ENCODE peak calls at places on chromosomes 5 and 9, in six cellular contexts. Z is IMR-90, J is H1, P is mesendoderm, M is neuronal stem cell, L is mesenchymal stem cell. F is an unnamed sample.

GRCh38 chr9:4011062-4011461 is 288.8 kb downstream of the GLIS3 start:
- DNase-seq in Z (no peak), J (no peak), P (no peak), M (no peak), L (no peak), F (no peak)

GRCh38 chr9:96187108-96187695 is 114.8 kb downstream of the HSD17B3 start:
- DNase-seq in Z (no peak), J (no peak), P (no peak), M (no peak), L (no peak), F (no peak)

GRCh38 chr5:126482591-126482990 is 59.4 kb downstream of the GRAMD2B start:
- DNase-seq in Z (no peak), J (no peak), P (no peak), M (no peak), L (no peak), F (no peak)

GRCh38 chr9:14315754-14316573 is 2.0 kb upstream of the NFIB start:
- DNase-seq in Z (no peak), J (no peak), P (peak; percentile 88), M (peak; percentile 48), L (peak; percentile 32), F (no peak)

GRCh38 chr5:123814796-123815479 is 303.0 kb downstream of the CSNK1G3 start:
- DNase-seq in Z (peak; percentile 18), J (no peak), P (no peak), M (no peak), L (peak; percentile 29), F (no peak)

GRCh38 chr5:115402822-115403577 is 106.5 kb upstream of the CCDC112 start:
- DNase-seq in Z (peak; percentile 78), J (no peak), P (no peak), M (no peak), L (no peak), F (no peak)

GRCh38 chr5:167642779-167643517 is 648.5 kb upstream of the WWC1 start:
- DNase-seq in Z (peak; percentile 92), J (no peak), P (no peak), M (no peak), L (peak; percentile 94), F (peak; percentile 19)

GRCh38 chr5:111447099-111447498 is 65.2 kb downstream of the STARD4 start:
- DNase-seq in Z (peak; percentile 51), J (no peak), P (no peak), M (no peak), L (peak; percentile 17), F (no peak)

GRCh38 chr9:20095430-20096092 is 306.7 kb upstream of the SLC24A2 start:
- DNase-seq in Z (no peak), J (no peak), P (no peak), M (no peak), L (no peak), F (no peak)

GRCh38 chr5:146378981-146379380 is 40.3 kb downstream of the POU4F3 start:
- DNase-seq in Z (no peak), J (no peak), P (no peak), M (no peak), L (no peak), F (no peak)

GRCh38 chr5:145829708-145830361 is 5.3 kb downstream of the PRELID2 start:
- DNase-seq in Z (no peak), J (no peak), P (no peak), M (no peak), L (no peak), F (no peak)

GRCh38 chr5:37722236-37723146 is 117.3 kb downstream of the GDNF start:
- DNase-seq in Z (peak; percentile 96), J (no peak), P (peak; percentile 17), M (peak; percentile 20), L (peak; percentile 95), F (peak; percentile 60)

GRCh38 chr9:115121140-115121710 is 3.3 kb upstream of the TNC start:
- DNase-seq in Z (no peak), J (no peak), P (no peak), M (no peak), L (peak; percentile 46), F (no peak)

GRCh38 chr9:20117482-20117881 is 328.6 kb upstream of the SLC24A2 start:
- DNase-seq in Z (no peak), J (no peak), P (no peak), M (no peak), L (no peak), F (no peak)

GRCh38 chr5:92927291-92927778 is 653.7 kb downstream of the NR2F1-AS1 start:
- DNase-seq in Z (no peak), J (no peak), P (no peak), M (no peak), L (no peak), F (peak; percentile 57)

DNA sequence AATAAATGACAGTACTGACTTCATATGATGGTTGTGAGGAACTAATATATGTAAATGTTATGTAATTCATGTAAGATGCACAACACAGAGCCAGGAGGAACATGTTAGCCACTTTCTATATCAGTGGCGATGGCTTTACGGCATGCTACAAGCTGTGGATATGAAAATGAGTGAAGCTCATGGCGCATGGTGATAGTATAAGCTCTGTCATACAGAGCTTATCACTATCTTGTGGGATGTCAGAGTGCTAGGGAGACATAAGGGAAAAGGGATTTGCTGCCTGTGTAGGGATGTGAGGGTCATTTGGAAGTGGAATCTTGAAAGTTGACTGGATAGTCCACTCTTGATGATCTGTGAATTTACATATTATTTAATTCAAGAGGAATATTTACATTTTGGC is 13.6 kb downstream of the CPEB4 start:
- DNase-seq in Z (no peak), J (no peak), P (no peak), M (no peak), L (no peak), F (no peak)
- H3K4me3 ChIP-seq in Z (no peak overlapping the region), J (no peak overlapping the region), P (no peak overlapping the region), M (no peak overlapping the region), L (no peak overlapping the region), F (no peak overlapping the region)

GRCh38 chr5:56763711-56764466 is 51.5 kb upstream of the MAP3K1 start:
- DNase-seq in Z (peak; percentile 65), J (no peak), P (peak; percentile 74), M (no peak), L (peak; percentile 89), F (peak; percentile 92)

GRCh38 chr5:56763182-56763581 is 52.2 kb upstream of the MAP3K1 start:
- DNase-seq in Z (no peak), J (no peak), P (no peak), M (no peak), L (no peak), F (no peak)

GRCh38 chr5:56759521-56759920 is 55.8 kb upstream of the MAP3K1 start:
- DNase-seq in Z (no peak), J (no peak), P (no peak), M (no peak), L (no peak), F (peak; percentile 89)

GRCh38 chr5:56761486-56761885 is 53.9 kb upstream of the MAP3K1 start:
- DNase-seq in Z (no peak), J (no peak), P (no peak), M (no peak), L (no peak), F (no peak)

DNA sequence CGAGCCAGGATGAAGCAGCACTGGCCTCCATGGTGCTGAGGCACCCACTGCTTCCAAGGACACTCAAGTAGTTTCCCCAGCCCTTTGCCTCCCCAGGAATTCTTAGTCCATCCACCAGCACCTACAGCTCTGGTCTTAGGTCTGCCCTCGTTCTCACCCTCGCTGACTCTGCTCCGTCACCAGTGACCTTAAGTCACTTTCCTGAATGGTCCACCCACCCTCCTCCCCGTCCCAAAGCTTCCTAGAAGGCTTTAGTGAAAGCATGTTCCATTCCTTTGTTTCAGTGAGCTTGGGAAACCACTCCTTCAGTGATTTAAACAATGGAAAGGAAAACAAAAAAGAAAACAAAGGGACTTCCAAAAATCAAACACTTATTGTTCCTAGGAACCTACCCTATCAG is 54.6 kb upstream of the MAP3K1 start:
- DNase-seq in Z (no peak), J (no peak), P (peak; percentile 34), M (peak; percentile 15), L (no peak), F (no peak)
- H3K4me1 ChIP-seq in Z (peaks cover 8% of the 10 kb centered on the region), J (no peaks in the 10 kb centered on the region), P (peaks cover 2% of the 10 kb centered on the region), M (peaks cover 3% of the 10 kb centered on the region), L (peaks cover 11% of the 10 kb centered on the region), F (peaks cover 16% of the 10 kb centered on the region)

GRCh38 chr9:100428871-100429654 is 2.1 kb downstream of the MSANTD3 start:
- DNase-seq in Z (peak; percentile 100), J (no peak), P (peak; percentile 56), M (no peak), L (peak; percentile 100), F (peak; percentile 76)
- H3K23ac ChIP-seq in Z (peak overlapping the region; percentile 100), J (no peak overlapping the region), P (no peak overlapping the region), M (no peak overlapping the region), L (no peak overlapping the region), F (no peak overlapping the region)

GRCh38 chr9:123686849-123687233 is 243.1 kb downstream of the DENND1A start:
- DNase-seq in Z (no peak), J (no peak), P (no peak), M (no peak), L (no peak), F (no peak)
- H3K4me3 ChIP-seq in Z (no peak overlapping the region), J (no peak overlapping the region), P (no peak overlapping the region), M (no peak overlapping the region), L (no peak overlapping the region), F (no peak overlapping the region)

DNA sequence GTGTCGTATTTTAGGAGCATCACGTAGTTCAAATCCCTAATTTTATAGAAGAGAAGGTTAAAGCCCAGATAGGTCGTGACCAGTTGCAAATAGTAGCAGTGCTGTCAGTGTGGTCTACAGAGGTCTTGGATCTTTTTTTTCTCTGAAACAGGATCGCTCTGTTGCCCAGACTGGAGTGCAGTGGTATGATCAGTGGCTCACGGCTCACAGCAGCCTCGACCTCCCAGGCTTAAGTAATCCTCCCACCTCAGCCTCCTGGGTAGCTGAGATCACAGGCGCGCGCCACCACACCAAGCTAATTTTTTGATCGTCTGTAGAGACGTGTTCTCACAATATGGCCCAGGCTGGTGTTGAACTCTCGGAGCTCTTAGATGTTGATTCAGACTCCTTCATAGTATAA is 2.2 kb downstream of the MATR3 start:
- DNase-seq in Z (peak; percentile 39), J (no peak), P (peak; percentile 53), M (no peak), L (peak; percentile 24), F (peak; percentile 17)
- H3K4me1 ChIP-seq in Z (peaks cover 7% of the 10 kb centered on the region), J (peaks cover 9% of the 10 kb centered on the region), P (peaks cover 7% of the 10 kb centered on the region), M (peaks cover 4% of the 10 kb centered on the region), L (peaks cover 13% of the 10 kb centered on the region), F (peaks cover 10% of the 10 kb centered on the region)

GRCh38 chr5:170517411-170517810 is 13.6 kb downstream of the KCNIP1 start:
- DNase-seq in Z (no peak), J (no peak), P (no peak), M (no peak), L (no peak), F (no peak)

GRCh38 chr5:170522211-170523128 is 18.6 kb downstream of the KCNIP1 start:
- DNase-seq in Z (no peak), J (no peak), P (peak; percentile 37), M (no peak), L (peak; percentile 7), F (no peak)

GRCh38 chr5:170519500-170519899 is 15.7 kb downstream of the KCNIP1 start:
- DNase-seq in Z (no peak), J (no peak), P (no peak), M (no peak), L (no peak), F (no peak)

GRCh38 chr5:170523129-170523497 is 19.3 kb downstream of the KCNIP1 start:
- DNase-seq in Z (no peak), J (no peak), P (no peak), M (no peak), L (no peak), F (no peak)

DNA sequence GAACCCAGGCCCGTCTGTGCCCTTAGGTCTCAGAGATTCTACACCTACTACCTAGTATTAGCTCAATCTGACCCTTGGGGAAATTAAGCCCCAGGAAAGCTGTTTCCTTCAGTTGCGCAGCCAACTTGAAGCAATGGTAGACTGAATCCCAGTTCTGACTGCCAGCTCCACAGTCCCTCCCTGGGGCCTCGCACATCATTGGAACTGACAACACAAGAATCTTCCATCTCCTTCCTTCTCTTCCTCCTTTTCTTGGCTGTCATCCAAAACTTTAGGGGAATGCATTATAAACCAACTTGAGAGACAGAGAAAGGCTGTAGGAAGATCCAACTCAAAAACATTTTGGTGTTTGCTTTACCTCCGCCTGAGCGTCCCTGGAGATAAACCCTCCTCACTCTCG is 16.5 kb downstream of the KCNIP1 start:
- DNase-seq in Z (no peak), J (no peak), P (no peak), M (no peak), L (peak; percentile 4), F (no peak)
- H3K23ac ChIP-seq in Z (no peak overlapping the region), J (no peak overlapping the region), P (no peak overlapping the region), M (no peak overlapping the region), L (no peak overlapping the region), F (no peak overlapping the region)

F was measured in trophoblast cell.